ENCODE peak calls at places on chromosomes 7 and 10, in eight cellular contexts. Q, K, V, N, F, S, T and H are unnamed samples.

GRCh38 chr10:13776861-13777301 is 190.1 kb downstream of the PRPF18 start:
- DNase-seq in Q (no peak), K (peak; percentile 37), V (no peak), N (no peak), F (no peak), S (no peak), T (no peak), H (no peak)

GRCh38 chr10:86946215-86947170 is 10.9 kb downstream of the MMRN2 start:
- DNase-seq in Q (no peak), K (no peak), V (no peak), N (no peak), F (no peak), S (no peak), T (no peak), H (peak; percentile 26)

GRCh38 chr10:71964669-71965515 is 697 bp downstream of the CHST3 start:
- DNase-seq in Q (peak; percentile 42), K (no peak), V (peak; percentile 72), N (no peak), F (peak; percentile 38), S (no peak), T (peak; percentile 45), H (peak; percentile 48)

GRCh38 chr10:10794056-10794455 is 223.6 kb upstream of the CELF2 start:
- DNase-seq in Q (no peak), K (no peak), V (no peak), N (no peak), F (no peak), S (no peak), T (no peak), H (no peak)

GRCh38 chr7:473211-473734 is 46.4 kb downstream of the PDGFA start:
- DNase-seq in Q (no peak), K (no peak), V (no peak), N (no peak), F (no peak), S (no peak), T (no peak), H (no peak)

GRCh38 chr7:120060283-120060682 is 212.7 kb upstream of the KCND2 start:
- DNase-seq in Q (no peak), K (no peak), V (peak; percentile 54), N (no peak), F (no peak), S (no peak), T (no peak), H (no peak)

GRCh38 chr10:5810235-5810634 is 3.0 kb downstream of the GDI2 start:
- DNase-seq in Q (no peak), K (no peak), V (no peak), N (no peak), F (no peak), S (no peak), T (no peak), H (no peak)

GRCh38 chr7:13359656-13360055 is 629.8 kb downstream of the ETV1 start:
- DNase-seq in Q (no peak), K (no peak), V (no peak), N (no peak), F (no peak), S (no peak), T (no peak), H (no peak)

GRCh38 chr7:35004531-35005096 is 32.7 kb downstream of the DPY19L1 start:
- DNase-seq in Q (no peak), K (no peak), V (no peak), N (no peak), F (no peak), S (no peak), T (no peak), H (no peak)

GRCh38 chr10:70858759-70859158 is 29.6 kb downstream of the PCBD1 start:
- DNase-seq in Q (no peak), K (no peak), V (no peak), N (no peak), F (no peak), S (no peak), T (no peak), H (no peak)

GRCh38 chr7:75639071-75639892 is 99.5 kb downstream of the HIP1 start:
- DNase-seq in Q (peak; percentile 19), K (peak; percentile 76), V (no peak), N (no peak), F (peak; percentile 82), S (peak; percentile 26), T (no peak), H (peak; percentile 60)

GRCh38 chr7:35430547-35431153 is 176.8 kb upstream of the TBX20 start:
- DNase-seq in Q (no peak), K (no peak), V (no peak), N (no peak), F (peak; percentile 34), S (no peak), T (no peak), H (no peak)

GRCh38 chr7:130063036-130063435 is 7.3 kb upstream of the KLHDC10 start:
- DNase-seq in Q (peak; percentile 68), K (peak; percentile 26), V (no peak), N (no peak), F (peak; percentile 38), S (peak; percentile 52), T (no peak), H (peak; percentile 32)

GRCh38 chr7:128940494-128941322 is 3.0 kb downstream of the IRF5 start:
- DNase-seq in Q (no peak), K (peak; percentile 91), V (no peak), N (peak; percentile 86), F (peak; percentile 90), S (peak; percentile 89), T (no peak), H (no peak)

GRCh38 chr10:121804460-121804859 is 123.4 kb downstream of the ATE1 start:
- DNase-seq in Q (no peak), K (no peak), V (peak; percentile 59), N (no peak), F (no peak), S (no peak), T (no peak), H (no peak)

GRCh38 chr10:17426263-17426600 is 28.2 kb downstream of the ST8SIA6 start:
- DNase-seq in Q (no peak), K (no peak), V (no peak), N (no peak), F (no peak), S (no peak), T (no peak), H (no peak)